ENCODE peak calls at places on chromosomes 2 and 18, in four cellular contexts. R is A549, Z is progenitor cell of endocrine pancreas, V is CD14-positive monocyte. K is an unnamed sample.

GRCh38 chr2:39068757-39069515 is 51.9 kb downstream of the SOS1 start:
- DNase-seq in R (no peak), V (no peak), Z (no peak), K (peak)

GRCh38 chr18:79949571-79950439 is 1.6 kb downstream of the SLC66A2 start:
- DNase-seq in R (no peak), Z (no peak), V (peak), K (no peak)

GRCh38 chr18:48402953-48403352 is 6.2 kb downstream of the ZBTB7C start:
- DNase-seq in Z (no peak), V (no peak), R (no peak), K (no peak)

GRCh38 chr2:214127178-214127970 is 283.5 kb upstream of the VWC2L start:
- DNase-seq in V (no peak), R (no peak), Z (no peak), K (peak)

GRCh38 chr2:170771049-170771937 is 1.1 kb downstream of the ERICH2 start:
- DNase-seq in Z (no peak), R (peak), V (peak), K (peak)

GRCh38 chr18:74682998-74683311 is 85.3 kb downstream of the ZNF407 start:
- DNase-seq in Z (no peak), R (no peak), V (no peak), K (no peak)

GRCh38 chr2:67660015-67660602 is 263.0 kb downstream of the ETAA1 start:
- DNase-seq in Z (no peak), V (no peak), R (no peak), K (no peak)

GRCh38 chr2:156333274-156333950 is 891 bp upstream of the NR4A2 start:
- DNase-seq in V (no peak), Z (no peak), R (no peak), K (peak)

GRCh38 chr18:57446322-57446721 is 11.1 kb downstream of the ONECUT2 start:
- DNase-seq in V (no peak), Z (no peak), R (peak), K (peak)

GRCh38 chr2:102473020-102473419 is at the start of gene SLC9A4:
- DNase-seq in Z (peak), R (peak), V (no peak), K (peak)